ENCODE peak calls at places on chromosome 2, in six cellular contexts. J is NCI-H69, T is hepatic stellate cell, U is activated T-cell treated with anti-CD3 and anti-CD28 coated beads for 4 hours, V is fibroblast of pulmonary artery, L is cardiac fibroblast. W is an unnamed sample.

GRCh38 chr2:2662037-2662846 is 331.2 kb upstream of the MYT1L start:
- DNase-seq in J (peak; percentile 76), T (no peak), U (no peak), V (no peak), L (no peak), W (no peak)

GRCh38 chr2:159201321-159202063 is 85.0 kb downstream of the WDSUB1 start:
- DNase-seq in J (no peak), T (no peak), U (no peak), V (no peak), L (peak; percentile 48), W (peak; percentile 37)

GRCh38 chr2:26696352-26696816 is 3.9 kb downstream of the KCNK3 start:
- DNase-seq in J (no peak), T (peak; percentile 62), U (no peak), V (peak; percentile 46), L (peak; percentile 86), W (peak; percentile 84)

GRCh38 chr2:183493060-183493459 is 368.8 kb downstream of the NUP35 start:
- DNase-seq in J (no peak), T (no peak), U (no peak), V (no peak), L (no peak), W (no peak)

GRCh38 chr2:237198144-237198900 is 112.6 kb downstream of the COPS8 start:
- DNase-seq in J (peak; percentile 6), T (peak; percentile 55), U (no peak), V (peak; percentile 49), L (peak; percentile 59), W (no peak)

GRCh38 chr2:132547089-132547687 is 122.8 kb downstream of the LYPD1 start:
- DNase-seq in J (peak; percentile 17), T (peak; percentile 65), U (peak; percentile 5), V (peak; percentile 82), L (peak; percentile 88), W (peak; percentile 73)

GRCh38 chr2:224861266-224861665 is 145.1 kb upstream of the CCDC195 start:
- DNase-seq in J (no peak), T (no peak), U (no peak), V (no peak), L (no peak), W (no peak)

GRCh38 chr2:158619496-158619895 is 162.7 kb downstream of the PKP4 start:
- DNase-seq in J (peak; percentile 4), T (no peak), U (no peak), V (peak; percentile 64), L (peak; percentile 70), W (no peak)

GRCh38 chr2:119696494-119697030 is 17.6 kb downstream of the TMEM177 start:
- DNase-seq in J (no peak), T (no peak), U (no peak), V (no peak), L (no peak), W (no peak)

GRCh38 chr2:236109061-236109460 is 59.1 kb downstream of the GBX2 start:
- DNase-seq in J (no peak), T (no peak), U (no peak), V (no peak), L (no peak), W (no peak)

GRCh38 chr2:108447947-108448677 is 894 bp upstream of the GCC2 start:
- DNase-seq in J (peak; percentile 34), T (no peak), U (no peak), V (no peak), L (no peak), W (no peak)

GRCh38 chr2:76544901-76545300 is 834.2 kb upstream of the GCFC2 start:
- DNase-seq in J (no peak), T (no peak), U (no peak), V (no peak), L (no peak), W (no peak)

GRCh38 chr2:46666044-46666662 is 186.8 kb downstream of the TMEM247 start:
- DNase-seq in J (no peak), T (no peak), U (no peak), V (no peak), L (no peak), W (no peak)

GRCh38 chr2:65430515-65431416 is 1.6 kb downstream of the SPRED2 start:
- DNase-seq in J (peak; percentile 79), T (peak; percentile 43), U (peak; percentile 52), V (peak; percentile 36), L (peak; percentile 59), W (peak; percentile 48)

GRCh38 chr2:237859082-237859433 is 365 bp upstream of the RAMP1 start:
- DNase-seq in J (peak; percentile 10), T (no peak), U (no peak), V (no peak), L (no peak), W (peak; percentile 7)